ENCODE peak calls at places on chromosomes 16 and 17, in nine cellular contexts. A, H, J, U, L, Q, F, X and O are unnamed samples.

GRCh38 chr16:11990672-11991390 is 14.3 kb downstream of the SNX29 start:
- DNase-seq in A (no peak), H (no peak), J (no peak), U (no peak), L (no peak), Q (no peak), F (no peak), X (no peak), O (no peak)

GRCh38 chr17:41054025-41054424 is 1.0 kb downstream of the KRTAP2-2 start:
- DNase-seq in A (no peak), H (no peak), J (no peak), U (no peak), L (no peak), Q (no peak), F (no peak), X (no peak), O (no peak)

GRCh38 chr17:62778990-62779681 is 29.0 kb downstream of the MARCHF10 start:
- DNase-seq in A (no peak), H (peak; percentile 96), J (peak; percentile 99), U (peak; percentile 90), L (peak; percentile 93), Q (no peak), F (no peak), X (peak; percentile 72), O (no peak)

GRCh38 chr17:38982858-38983746 is 15.9 kb upstream of the FBXO47 start:
- DNase-seq in A (peak; percentile 41), H (peak; percentile 80), J (peak; percentile 76), U (peak; percentile 79), L (peak; percentile 76), Q (peak; percentile 17), F (peak; percentile 12), X (peak; percentile 56), O (peak; percentile 53)

GRCh38 chr17:79654350-79654959 is 43.6 kb upstream of the RBFOX3 start:
- DNase-seq in A (no peak), H (no peak), J (no peak), U (no peak), L (no peak), Q (no peak), F (no peak), X (no peak), O (no peak)

GRCh38 chr17:49962599-49963276 is 6.3 kb upstream of the DLX4 start:
- DNase-seq in A (no peak), H (no peak), J (no peak), U (no peak), L (no peak), Q (no peak), F (no peak), X (no peak), O (no peak)

GRCh38 chr17:70357196-70357595 is 187.9 kb downstream of the KCNJ2 start:
- DNase-seq in A (no peak), H (no peak), J (no peak), U (no peak), L (no peak), Q (no peak), F (no peak), X (no peak), O (no peak)

GRCh38 chr17:73198930-73199260 is 6.0 kb downstream of the COG1 start:
- DNase-seq in A (no peak), H (no peak), J (no peak), U (no peak), L (no peak), Q (no peak), F (no peak), X (no peak), O (no peak)

GRCh38 chr16:28010671-28011070 is 52.8 kb downstream of the GSG1L start:
- DNase-seq in A (no peak), H (no peak), J (peak; percentile 8), U (no peak), L (peak; percentile 11), Q (no peak), F (no peak), X (no peak), O (no peak)

GRCh38 chr17:40722146-40722720 is 18.7 kb upstream of the KRT24 start:
- DNase-seq in A (no peak), H (peak; percentile 25), J (no peak), U (no peak), L (no peak), Q (no peak), F (no peak), X (no peak), O (no peak)

GRCh38 chr16:77558786-77559185 is 124.0 kb upstream of the ADAMTS18 start:
- DNase-seq in A (no peak), H (no peak), J (no peak), U (no peak), L (no peak), Q (no peak), F (no peak), X (no peak), O (no peak)

GRCh38 chr17:61324540-61324868 is 75.1 kb upstream of the TBX2 start:
- DNase-seq in A (no peak), H (peak; percentile 62), J (peak; percentile 71), U (no peak), L (no peak), Q (no peak), F (no peak), X (no peak), O (no peak)

GRCh38 chr16:17921357-17921978 is 415.1 kb downstream of the NPIPA8 start:
- DNase-seq in A (peak; percentile 34), H (peak; percentile 37), J (peak; percentile 28), U (no peak), L (no peak), Q (peak; percentile 6), F (peak; percentile 29), X (no peak), O (peak; percentile 15)

GRCh38 chr17:77716289-77716929 is 242.1 kb upstream of the TNRC6C start:
- DNase-seq in A (no peak), H (no peak), J (no peak), U (no peak), L (no peak), Q (no peak), F (no peak), X (no peak), O (no peak)

GRCh38 chr17:946510-947236 is 32.9 kb downstream of the NXN start:
- DNase-seq in A (no peak), H (no peak), J (no peak), U (no peak), L (no peak), Q (no peak), F (no peak), X (no peak), O (no peak)